ENCODE peak calls at places on chromosomes 7 and 10, in nine cellular contexts. Z, T, H, O, J, K, I, P and A are unnamed samples.

GRCh38 chr10:33134011-33134751 is 176.2 kb upstream of the ITGB1 start:
- DNase-seq in J (peak; percentile 95), K (no peak), Z (peak; percentile 93), H (no peak), O (peak; percentile 89), T (peak; percentile 82), P (no peak), I (peak; percentile 53), A (no peak)

GRCh38 chr7:156347132-156347531 is 293.4 kb upstream of the RNF32 start:
- DNase-seq in I (no peak), Z (peak; percentile 6), K (no peak), O (no peak), P (no peak), H (no peak), T (no peak), J (no peak), A (no peak)

GRCh38 chr10:80090120-80090519 is 11.7 kb downstream of the TMEM254 start:
- DNase-seq in I (no peak), O (no peak), H (no peak), Z (no peak), P (no peak), T (no peak), J (no peak), K (no peak), A (no peak)

GRCh38 chr10:49163741-49164140 is 24.4 kb downstream of the TMEM273 start:
- DNase-seq in I (peak; percentile 77), T (no peak), K (no peak), P (no peak), O (peak; percentile 35), Z (no peak), J (no peak), H (peak; percentile 67), A (no peak)

GRCh38 chr7:6180344-6180725 is 92.1 kb downstream of the CYTH3 start:
- DNase-seq in P (no peak), O (no peak), Z (no peak), H (no peak), K (no peak), T (peak; percentile 45), J (no peak), I (no peak), A (no peak)

GRCh38 chr10:79925614-79926013 is 23.3 kb downstream of the SFTPD start:
- DNase-seq in T (no peak), K (no peak), I (no peak), O (no peak), Z (no peak), H (no peak), P (no peak), J (no peak), A (no peak)

GRCh38 chr10:90227259-90227658 is 525.9 kb downstream of the KIF20B start:
- DNase-seq in T (no peak), Z (peak; percentile 93), P (peak; percentile 68), K (no peak), I (peak; percentile 89), H (peak; percentile 11), J (peak; percentile 35), O (peak; percentile 58), A (no peak)

GRCh38 chr10:32263300-32263699 is 83.7 kb downstream of the EPC1 start:
- DNase-seq in K (no peak), I (peak; percentile 27), O (no peak), J (no peak), Z (no peak), T (peak; percentile 39), H (no peak), P (no peak), A (no peak)

GRCh38 chr7:44061645-44062179 is 3.7 kb downstream of the PGAM2 start:
- DNase-seq in T (peak; percentile 68), K (no peak), H (no peak), O (no peak), I (no peak), J (no peak), Z (no peak), P (no peak), A (no peak)

GRCh38 chr10:20891338-20891714 is 5.8 kb downstream of the NEBL start:
- DNase-seq in K (no peak), T (no peak), Z (no peak), P (no peak), J (no peak), O (peak; percentile 95), H (no peak), I (peak; percentile 89), A (no peak)

GRCh38 chr7:105352018-105352612 is 36.6 kb downstream of the SRPK2 start:
- DNase-seq in J (no peak), I (peak; percentile 72), T (peak; percentile 93), O (peak; percentile 94), K (peak; percentile 72), Z (peak; percentile 24), H (peak; percentile 55), P (peak; percentile 69), A (no peak)

DNA sequence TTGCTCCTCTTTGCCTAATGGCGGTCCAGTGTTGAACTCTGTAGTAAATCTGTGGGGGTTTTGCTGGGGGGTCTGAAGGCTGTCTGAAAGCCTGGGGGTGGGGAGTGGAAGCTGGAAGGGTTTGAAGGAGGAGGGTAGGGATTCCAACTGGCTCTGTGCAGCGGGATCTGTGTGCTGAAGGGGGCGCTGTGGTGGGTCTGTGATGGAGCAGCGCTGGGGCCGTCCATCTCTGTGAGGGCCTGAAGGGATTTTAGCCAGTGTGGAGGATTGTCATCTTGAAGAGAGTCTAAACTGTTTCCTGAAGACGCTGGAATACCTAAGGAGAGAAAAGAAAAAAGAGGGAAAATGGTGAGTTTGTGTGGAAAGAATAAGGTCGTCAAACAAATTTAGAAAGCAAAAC is 129.2 kb downstream of the STRA8 start:
- DNase-seq in Z (no peak), O (no peak), P (no peak), T (no peak), I (no peak), K (no peak), J (no peak), H (no peak), A (no peak)
- TF ChIP-seq CTCF in Z (no peak), O (peak; percentile 34), P (no peak), T (no peak), I (peak; percentile 33), K (peak; percentile 57), J (peak; percentile 27), H (peak; percentile 6), A (peak; percentile 22)

DNA sequence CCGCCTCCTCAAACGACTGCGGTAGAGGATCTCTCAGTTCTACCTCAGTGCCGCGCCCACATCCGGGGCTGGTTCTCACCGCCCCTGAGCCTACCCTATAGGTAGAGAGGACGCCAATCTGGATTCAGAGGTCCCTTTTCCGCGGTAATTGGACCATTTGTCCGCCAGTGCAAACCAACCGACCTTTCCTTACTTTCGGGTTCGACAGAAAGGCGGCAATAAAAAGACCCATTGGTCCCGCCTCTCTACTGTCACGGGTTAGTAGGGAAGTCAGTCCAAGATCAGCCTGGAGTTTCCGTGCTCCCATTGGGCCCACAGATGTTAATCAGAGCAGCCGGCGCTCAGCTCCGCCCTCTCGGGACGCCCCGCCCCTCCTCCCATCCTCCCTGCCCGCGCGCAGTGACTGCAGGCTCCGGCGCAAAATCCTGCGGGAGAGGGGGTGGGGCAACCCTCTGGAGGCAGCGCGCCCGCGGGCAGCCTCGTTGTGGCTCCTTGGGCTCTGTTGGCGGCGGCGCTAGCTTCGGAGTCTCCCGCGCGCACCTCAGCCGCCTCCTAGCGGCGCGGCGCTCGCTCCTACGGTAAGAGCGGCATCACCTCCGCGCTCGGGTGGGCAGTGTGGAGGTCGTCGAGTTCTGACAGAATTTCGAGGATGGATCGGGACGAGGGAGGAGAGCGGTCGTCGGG is at the start of the genes PHTF2 and TMEM60:
- DNase-seq in T (peak; percentile 100), K (peak; percentile 99), O (peak; percentile 100), P (peak; percentile 99), H (peak; percentile 99), I (peak; percentile 100), J (peak; percentile 100), Z (peak; percentile 96), A (peak; percentile 100)
- TF ChIP-seq CTCF in T (peak; percentile 58), K (peak; percentile 65), O (peak; percentile 64), P (peak; percentile 63), H (peak; percentile 59), I (peak; percentile 69), J (no peak), Z (peak; percentile 75), A (peak; percentile 49)

DNA sequence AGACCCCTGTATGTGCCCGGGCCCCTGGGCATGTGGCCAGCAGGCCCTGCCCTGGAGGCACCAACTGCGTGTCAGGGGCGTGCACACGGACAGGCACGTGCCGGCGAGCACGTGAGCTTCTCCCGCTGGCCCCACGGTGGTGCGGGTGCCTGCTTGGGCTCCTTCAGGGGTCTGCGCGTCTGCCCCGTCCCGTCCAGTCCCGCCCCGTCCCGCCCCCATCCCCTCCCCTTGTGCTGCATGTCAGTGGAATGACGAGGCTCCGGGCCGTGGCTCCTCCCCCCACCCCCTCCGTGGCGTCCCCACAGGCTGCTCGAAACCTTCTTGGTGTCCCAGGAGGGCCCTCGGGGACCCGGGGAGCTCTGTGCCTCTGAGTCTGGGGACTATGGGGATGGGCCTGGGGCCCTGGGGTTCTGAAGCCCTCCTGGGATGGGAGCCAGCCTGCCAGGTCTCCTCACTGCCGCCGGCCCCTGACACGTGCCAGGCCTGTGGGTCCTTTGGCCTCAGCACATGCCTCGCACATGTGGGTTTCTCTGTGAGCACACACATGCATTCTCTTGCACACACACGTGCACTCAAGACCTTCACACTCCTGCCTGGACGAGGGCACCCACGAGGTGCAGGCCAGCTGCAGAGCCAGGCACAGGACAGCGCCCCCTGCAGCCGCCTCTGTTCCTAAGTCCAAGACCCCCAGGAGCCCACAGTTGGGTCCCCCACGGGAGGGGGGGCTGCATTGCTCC is 27.5 kb upstream of the AMZ1 start:
- DNase-seq in I (no peak), T (no peak), H (no peak), Z (no peak), P (no peak), J (no peak), O (no peak), K (no peak), A (no peak)
- TF ChIP-seq CTCF in I (peak; percentile 62), T (no peak), H (peak; percentile 39), Z (peak; percentile 30), P (peak; percentile 48), J (peak; percentile 85), O (peak; percentile 50), K (peak; percentile 71), A (peak; percentile 45)

GRCh38 chr7:103711413-103711812 is 265.4 kb upstream of the SLC26A5 start:
- DNase-seq in O (no peak), Z (no peak), J (no peak), H (no peak), I (no peak), P (no peak), K (no peak), T (no peak), A (no peak)

GRCh38 chr7:103712991-103713778 is 267.2 kb upstream of the SLC26A5 start:
- DNase-seq in T (no peak), P (no peak), I (no peak), O (peak; percentile 35), K (no peak), J (no peak), Z (no peak), H (no peak), A (no peak)

GRCh38 chr7:103706805-103707204 is 260.8 kb upstream of the SLC26A5 start:
- DNase-seq in O (no peak), Z (no peak), I (no peak), T (no peak), K (no peak), H (no peak), P (no peak), J (no peak), A (no peak)

GRCh38 chr7:103714377-103714927 is 268.4 kb upstream of the SLC26A5 start:
- DNase-seq in J (no peak), O (peak; percentile 14), H (no peak), I (peak; percentile 33), Z (no peak), P (no peak), K (no peak), T (no peak), A (peak; percentile 22)

DNA sequence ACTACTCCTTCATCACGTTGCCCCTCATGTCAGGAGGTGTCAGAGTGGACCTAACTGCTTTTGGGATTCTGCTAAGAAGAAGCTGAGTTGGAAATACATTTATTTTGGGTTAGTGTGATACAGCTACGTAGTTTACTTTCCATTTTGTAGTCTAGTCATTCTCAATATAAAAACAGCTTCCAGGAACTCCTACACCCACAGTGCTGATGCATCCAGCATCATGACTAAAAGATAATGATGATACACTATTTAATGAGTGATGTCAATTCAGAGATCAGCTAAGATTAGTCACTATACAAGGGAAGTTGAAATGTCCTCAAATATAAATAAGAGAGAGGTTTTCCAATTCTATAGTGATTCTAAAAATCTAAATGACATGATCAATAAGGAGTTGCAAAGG is 264.2 kb upstream of the SLC26A5 start:
- DNase-seq in K (no peak), T (no peak), H (no peak), O (no peak), P (no peak), I (peak; percentile 33), J (no peak), Z (no peak), A (no peak)
- TF ChIP-seq CTCF in K (no peak), T (no peak), H (no peak), O (no peak), P (no peak), I (no peak), J (no peak), Z (no peak), A (no peak)